ENCODE peak calls at places on chromosomes 11 and 22, in seven cellular contexts. K, F, W, S, O, P and V are unnamed samples.

GRCh38 chr11:49995559-49995958 is 13.2 kb upstream of the OR4C12 start:
- DNase-seq in K (peak), F (peak), W (peak), S (no peak), O (peak), P (peak), V (peak)

GRCh38 chr22:44263547-44263946 is 49.2 kb downstream of the SHISAL1 start:
- DNase-seq in K (no peak), F (no peak), W (no peak), S (no peak), O (no peak), P (no peak), V (no peak)

GRCh38 chr22:18091916-18092526 is 14.2 kb downstream of the PEX26 start:
- DNase-seq in K (peak), F (no peak), W (peak), S (no peak), O (no peak), P (no peak), V (no peak)

GRCh38 chr11:2427721-2428321 is 16.5 kb downstream of the TRPM5 start:
- DNase-seq in K (no peak), F (no peak), W (no peak), S (no peak), O (no peak), P (no peak), V (no peak)

GRCh38 chr22:32034275-32034674 is 8.8 kb upstream of the SLC5A1 start:
- DNase-seq in K (no peak), F (no peak), W (no peak), S (no peak), O (no peak), P (no peak), V (no peak)

GRCh38 chr11:132632641-132633124 is 899.6 kb downstream of the OPCML start:
- DNase-seq in K (no peak), F (peak), W (no peak), S (peak), O (peak), P (peak), V (peak)

GRCh38 chr22:38699784-38700183 is 959 bp downstream of the JOSD1 start:
- DNase-seq in K (no peak), F (peak), W (no peak), S (no peak), O (no peak), P (no peak), V (peak)

GRCh38 chr11:11937957-11938356 is 70.5 kb downstream of the DKK3 start:
- DNase-seq in K (no peak), F (peak), W (no peak), S (no peak), O (no peak), P (peak), V (peak)

GRCh38 chr11:111097191-111097590 is 148.3 kb upstream of the POU2AF2 start:
- DNase-seq in K (no peak), F (peak), W (peak), S (no peak), O (no peak), P (no peak), V (peak)

GRCh38 chr22:27747396-27748256 is 53.9 kb downstream of the MN1 start:
- DNase-seq in K (no peak), F (no peak), W (no peak), S (no peak), O (no peak), P (no peak), V (no peak)

GRCh38 chr11:94067010-94067409 is 45.9 kb downstream of the HEPHL1 start:
- DNase-seq in K (no peak), F (peak), W (no peak), S (no peak), O (no peak), P (no peak), V (peak)

GRCh38 chr11:9120659-9121350 is 29.4 kb upstream of the SCUBE2 start:
- DNase-seq in K (no peak), F (no peak), W (no peak), S (no peak), O (no peak), P (no peak), V (peak)

GRCh38 chr22:47400701-47401591 is 638.5 kb downstream of the TBC1D22A start:
- DNase-seq in K (no peak), F (no peak), W (no peak), S (no peak), O (no peak), P (no peak), V (no peak)

GRCh38 chr22:17217179-17217578 is 2.1 kb downstream of the ADA2 start:
- DNase-seq in K (peak), F (no peak), W (no peak), S (no peak), O (no peak), P (no peak), V (no peak)

GRCh38 chr11:116374085-116374484 is 398.7 kb downstream of the BUD13 start:
- DNase-seq in K (no peak), F (no peak), W (no peak), S (no peak), O (no peak), P (no peak), V (no peak)

GRCh38 chr11:116373545-116373944 is 399.2 kb downstream of the BUD13 start:
- DNase-seq in K (no peak), F (no peak), W (no peak), S (no peak), O (no peak), P (no peak), V (no peak)

GRCh38 chr11:116376547-116376946 is 396.2 kb downstream of the BUD13 start:
- DNase-seq in K (no peak), F (no peak), W (no peak), S (no peak), O (no peak), P (no peak), V (no peak)

GRCh38 chr11:116376054-116376453 is 396.7 kb downstream of the BUD13 start:
- DNase-seq in K (no peak), F (no peak), W (no peak), S (no peak), O (no peak), P (no peak), V (no peak)

GRCh38 chr11:116375221-116375620 is 397.6 kb downstream of the BUD13 start:
- DNase-seq in K (no peak), F (no peak), W (no peak), S (no peak), O (no peak), P (no peak), V (no peak)
- TF ChIP-seq CTCF in K (no peak), F (no peak), W (no peak), S (no peak), O (no peak), P (no peak), V (no peak)

DNA sequence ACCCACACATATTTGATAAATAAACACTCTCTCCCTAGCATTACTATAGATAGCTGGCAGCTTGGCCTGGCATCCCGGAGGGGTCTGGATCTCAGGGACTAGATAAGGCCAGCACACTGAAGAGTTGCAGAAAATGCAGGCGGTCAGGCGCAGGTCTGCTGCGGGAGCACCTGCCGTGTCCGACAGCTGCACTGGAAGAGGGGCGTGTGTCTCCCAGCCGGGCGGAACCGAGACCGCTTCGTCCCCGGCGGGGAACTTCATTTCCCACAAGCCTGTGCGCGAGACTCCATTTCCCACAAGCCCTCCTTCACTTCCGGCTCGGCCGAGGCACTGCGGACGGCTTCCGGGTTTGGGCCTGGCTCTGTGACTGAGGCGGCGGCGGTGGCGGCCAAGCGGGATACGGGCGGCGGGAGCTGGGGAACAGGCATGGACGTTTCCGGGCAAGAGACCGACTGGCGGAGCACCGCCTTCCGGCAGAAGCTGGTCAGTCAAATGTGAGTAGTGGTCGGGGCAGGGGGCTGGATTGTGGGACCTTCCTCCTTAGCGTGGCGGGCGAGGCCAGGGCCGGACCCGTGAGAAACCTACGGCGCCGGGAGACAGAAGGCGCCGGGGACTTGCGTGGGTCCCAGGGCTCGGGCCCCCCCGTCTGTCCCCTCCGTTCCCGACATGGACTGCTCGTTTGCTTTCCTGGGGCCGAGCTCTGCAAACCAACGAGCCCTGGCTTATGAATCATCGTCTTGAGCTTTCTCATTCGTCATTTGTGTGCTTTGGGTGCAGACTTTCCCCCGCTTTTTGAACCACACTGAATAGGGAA is at the start of gene MED15:
- DNase-seq in K (peak), F (peak), W (peak), S (peak), O (no peak), P (no peak), V (peak)
- TF ChIP-seq CTCF in K (no peak), F (no peak), W (no peak), S (no peak), O (no peak), P (no peak), V (no peak)

GRCh38 chr22:50206599-50206998 is 5.8 kb downstream of the SELENOO start:
- DNase-seq in K (no peak), F (peak), W (peak), S (no peak), O (no peak), P (no peak), V (no peak)
- TF ChIP-seq CTCF in K (peak), F (peak), W (peak), S (peak), O (peak), P (peak), V (peak)

GRCh38 chr11:126322996-126323395 is 19.1 kb downstream of the DCPS start:
- DNase-seq in K (no peak), F (no peak), W (no peak), S (no peak), O (no peak), P (no peak), V (no peak)
- TF ChIP-seq CTCF in K (no peak), F (no peak), W (no peak), S (no peak), O (no peak), P (no peak), V (no peak)

GRCh38 chr22:37692627-37693285 is 4.1 kb upstream of the TRIOBP start:
- DNase-seq in K (no peak), F (no peak), W (no peak), S (no peak), O (no peak), P (no peak), V (no peak)

GRCh38 chr22:37690901-37691504 is 4.9 kb downstream of the NOL12 start:
- DNase-seq in K (no peak), F (no peak), W (no peak), S (peak), O (no peak), P (no peak), V (peak)

GRCh38 chr22:37697540-37697835 is 640 bp downstream of the TRIOBP start:
- DNase-seq in K (no peak), F (no peak), W (no peak), S (no peak), O (no peak), P (no peak), V (no peak)

GRCh38 chr22:37701121-37701786 is 4.4 kb downstream of the TRIOBP start:
- DNase-seq in K (no peak), F (no peak), W (no peak), S (no peak), O (no peak), P (no peak), V (peak)

DNA sequence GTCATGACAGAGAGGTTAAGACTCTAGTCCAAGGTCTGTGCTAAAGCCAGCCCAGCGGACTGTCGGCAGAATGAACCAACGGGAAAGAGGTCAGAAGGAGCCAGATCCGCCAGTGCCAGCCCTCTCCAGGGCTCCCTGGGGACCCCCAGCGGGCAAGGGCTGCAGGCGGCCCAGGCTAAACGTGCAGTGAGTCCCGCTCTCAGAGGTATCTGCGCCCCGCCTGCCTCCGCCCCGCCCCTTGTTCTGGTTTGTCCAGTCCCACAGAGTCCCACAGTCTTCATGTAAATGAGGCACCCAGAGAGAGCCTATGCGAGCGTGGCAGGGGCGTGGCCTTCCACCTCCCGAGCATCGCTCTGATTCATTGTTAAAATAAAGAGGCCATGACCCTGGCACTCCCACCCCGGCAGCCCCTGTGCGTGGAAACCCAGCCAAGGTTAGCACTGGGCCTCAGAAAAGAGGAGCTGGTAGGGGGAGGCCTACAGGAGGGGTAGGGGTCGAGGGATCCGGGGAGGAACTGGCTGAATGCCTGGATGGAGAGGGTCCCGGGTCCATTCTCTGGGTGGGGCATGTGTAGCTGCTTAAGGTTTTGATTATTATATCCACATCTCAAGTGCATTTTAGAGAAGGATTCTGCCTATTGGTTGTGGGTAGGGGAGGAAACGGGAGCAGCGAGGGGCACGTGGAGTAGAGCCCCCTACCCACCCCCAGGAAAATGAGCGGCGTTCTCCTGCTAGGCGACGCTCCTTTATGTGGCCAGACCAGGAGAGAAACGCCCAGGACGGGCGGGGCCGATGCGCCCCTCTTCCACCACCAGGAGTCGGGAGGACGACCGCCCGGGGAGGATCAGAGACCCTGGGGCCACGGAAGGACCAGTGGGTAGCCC is at the start of gene TRIOBP:
- DNase-seq in K (peak), F (peak), W (peak), S (peak), O (peak), P (no peak), V (peak)
- TF ChIP-seq CTCF in K (peak), F (peak), W (peak), S (peak), O (peak), P (no peak), V (peak)

DNA sequence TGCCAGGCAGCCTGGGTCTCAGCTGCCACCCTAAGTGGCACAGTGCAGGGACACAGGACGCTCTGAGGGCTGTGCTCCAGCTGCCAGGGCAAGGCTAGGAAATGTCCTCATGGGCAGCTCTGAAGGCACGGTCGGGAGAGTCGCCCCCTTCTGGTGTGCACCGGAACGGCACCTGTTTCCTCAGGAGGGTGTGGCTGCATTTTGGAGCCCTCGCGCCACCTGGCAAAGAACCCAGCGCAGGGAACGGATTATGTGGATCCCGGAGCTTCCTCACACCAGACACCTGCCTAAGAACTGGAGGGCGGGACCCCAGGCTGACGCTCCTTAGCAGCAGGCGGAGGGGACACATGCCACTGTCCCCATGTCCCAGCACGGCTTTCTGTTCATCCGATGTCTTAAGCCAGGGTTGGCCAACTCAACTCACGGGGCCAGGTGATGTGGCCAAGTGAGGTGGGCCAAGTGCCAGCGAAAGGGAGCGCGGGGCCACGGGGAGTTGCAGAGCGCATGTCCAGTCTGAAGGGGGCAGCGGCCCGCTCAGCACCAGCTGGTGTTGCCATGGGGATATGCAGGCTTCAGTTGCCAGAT is 5.1 kb upstream of the SLC22A8 start:
- DNase-seq in K (peak), F (no peak), W (no peak), S (no peak), O (no peak), P (no peak), V (peak)
- TF ChIP-seq CTCF in K (peak), F (peak), W (peak), S (peak), O (peak), P (peak), V (peak)

GRCh38 chr22:24155597-24156145 is 25.6 kb upstream of the SUSD2 start:
- DNase-seq in K (peak), F (peak), W (peak), S (peak), O (no peak), P (no peak), V (peak)
- TF ChIP-seq CTCF in K (peak), F (peak), W (peak), S (peak), O (peak), P (peak), V (peak)

DNA sequence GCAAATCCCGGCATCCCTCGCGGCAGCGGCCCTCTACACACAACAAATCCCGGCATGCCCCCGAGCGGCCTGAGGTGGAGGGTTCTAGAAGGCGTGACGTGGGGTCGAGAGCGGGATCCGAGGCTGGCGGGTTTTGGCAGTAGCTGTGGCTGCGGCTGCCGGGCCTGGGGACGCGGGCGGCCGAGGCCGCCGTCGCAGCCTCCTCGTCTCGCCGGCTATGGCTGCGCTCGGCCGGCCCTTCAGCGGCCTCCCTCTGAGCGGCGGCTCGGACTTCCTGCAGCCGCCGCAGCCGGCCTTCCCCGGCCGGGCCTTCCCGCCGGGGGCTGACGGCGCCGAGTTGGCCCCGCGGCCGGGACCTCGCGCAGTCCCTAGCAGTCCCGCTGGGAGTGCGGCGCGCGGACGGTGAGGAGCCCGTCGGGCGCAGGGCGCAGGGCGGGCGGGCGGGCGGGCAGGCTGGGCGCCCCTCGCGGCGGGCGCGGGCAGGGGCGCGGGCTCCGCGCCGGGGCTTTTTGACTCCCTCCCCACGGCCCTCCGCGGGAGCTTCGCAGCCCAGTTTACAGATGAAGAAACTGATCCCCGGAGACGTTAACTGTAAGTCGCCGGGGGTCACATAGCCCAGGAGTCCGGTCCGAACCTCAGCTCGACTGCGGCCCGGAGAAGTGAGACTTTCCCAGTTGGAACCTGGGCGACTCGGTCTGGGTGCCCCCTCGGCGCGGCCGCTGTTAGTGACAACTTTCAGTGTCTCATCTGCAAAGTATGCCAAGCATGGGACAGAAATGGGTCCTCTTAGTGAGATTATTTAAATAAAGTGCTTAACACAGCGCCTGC is at the start of gene CCDC117:
- DNase-seq in K (peak), F (peak), W (peak), S (peak), O (peak), P (no peak), V (peak)
- TF ChIP-seq CTCF in K (peak), F (no peak), W (no peak), S (no peak), O (no peak), P (no peak), V (no peak)

GRCh38 chr11:40125054-40125453 is 1334.4 kb downstream of the LRRC4C start:
- DNase-seq in K (no peak), F (no peak), W (no peak), S (peak), O (no peak), P (no peak), V (peak)
- TF ChIP-seq CTCF in K (peak), F (no peak), W (no peak), S (peak), O (no peak), P (peak), V (peak)